ENCODE peak calls at places on chromosomes 7 and 10, in ten cellular contexts. E is aorta; T is PC-9; Q is CD8-positive, alpha-beta memory T cell; H is Karpas-422; Z is HepG2; L is mesendoderm; O is body of pancreas; J is IMR-90; U is GM23248. B is an unnamed sample. For H3K36me3 and H3K4me1, the result is how much of the 10 kb centered on the place peaks cover.

GRCh38 chr7:81499262-81500116 is 270.4 kb downstream of the HGF start:
- DNase-seq in L (peak), Q (no peak), U (peak), J (peak), E (no peak), H (peak), Z (peak), T (peak), O (no peak), B (peak)

GRCh38 chr10:96982149-96982930 is 150.2 kb downstream of the LCOR start:
- DNase-seq in E (no peak), J (no peak), L (no peak), Q (no peak), O (no peak), H (no peak), T (no peak), U (no peak), Z (no peak), B (no peak)

GRCh38 chr10:21517134-21517982 is 8.1 kb downstream of the SKIDA1 start:
- DNase-seq in L (peak), T (peak), H (peak), Q (no peak), E (peak), U (peak), O (peak), Z (no peak), J (peak), B (peak)

GRCh38 chr10:28906440-28906839 is 229.1 kb downstream of the BAMBI start:
- DNase-seq in U (no peak), J (peak), O (no peak), Z (no peak), Q (no peak), L (no peak), T (no peak), H (no peak), E (no peak), B (no peak)

GRCh38 chr10:131899695-131900349 is 986 bp upstream of the PPP2R2D start:
- DNase-seq in U (no peak), J (no peak), E (no peak), H (peak), Z (no peak), T (no peak), L (peak), Q (no peak), O (no peak), B (no peak)

GRCh38 chr7:71784781-71785180 is 627.4 kb downstream of the CALN1 start:
- DNase-seq in L (no peak), T (no peak), J (no peak), Z (no peak), O (no peak), U (no peak), E (no peak), H (no peak), Q (no peak), B (no peak)

GRCh38 chr10:9091515-9092093 is 1037.1 kb downstream of the GATA3 start:
- DNase-seq in Z (no peak), J (no peak), Q (no peak), E (no peak), O (no peak), L (no peak), H (no peak), U (no peak), T (no peak), B (no peak)

GRCh38 chr7:100102950-100103840 is 1.8 kb downstream of the AP4M1 start:
- DNase-seq in T (no peak), J (peak), O (no peak), E (no peak), Q (no peak), H (no peak), L (no peak), Z (no peak), U (no peak), B (no peak)

GRCh38 chr10:77806511-77807157 is 119.9 kb downstream of the DLG5 start:
- DNase-seq in Z (no peak), O (no peak), H (no peak), L (no peak), T (no peak), J (no peak), U (no peak), Q (no peak), E (no peak), B (no peak)

GRCh38 chr7:5549096-5549896 is 125.7 kb upstream of the TNRC18 start:
- DNase-seq in Z (no peak), J (peak), H (no peak), E (no peak), Q (no peak), L (peak), U (peak), O (no peak), T (peak), B (no peak)

GRCh38 chr7:155951554-155952158 is 139.4 kb upstream of the SHH start:
- DNase-seq in L (peak), O (peak), E (no peak), H (no peak), U (peak), T (peak), Q (no peak), Z (peak), J (peak), B (no peak)

GRCh38 chr10:124911124-124912051 is 30.5 kb upstream of the ZRANB1 start:
- DNase-seq in Q (no peak), U (peak), E (no peak), Z (no peak), L (peak), J (peak), H (no peak), T (no peak), O (no peak), B (no peak)

GRCh38 chr10:70323143-70323696 is 39.4 kb upstream of the NPFFR1 start:
- DNase-seq in H (peak), T (no peak), U (no peak), Q (peak), L (no peak), O (no peak), E (peak), Z (no peak), J (no peak), B (no peak)

GRCh38 chr10:124740374-124741280 is 3.6 kb downstream of the FAM53B start:
- DNase-seq in O (no peak), L (peak), Q (no peak), H (peak), E (peak), U (peak), Z (peak), J (peak), T (no peak), B (peak)

GRCh38 chr7:154748387-154748786 is 254.5 kb downstream of the PAXIP1 start:
- DNase-seq in Q (no peak), H (no peak), L (no peak), O (no peak), U (no peak), J (no peak), E (no peak), Z (no peak), T (no peak), B (no peak)

GRCh38 chr7:93476491-93477344 is 97.8 kb downstream of the CALCR start:
- DNase-seq in L (peak), Q (no peak), H (no peak), O (no peak), J (no peak), Z (no peak), U (no peak), E (no peak), T (no peak), B (peak)

GRCh38 chr7:157690833-157691382 is 354.1 kb downstream of the DNAJB6 start:
- DNase-seq in H (no peak), U (peak), J (no peak), T (no peak), O (peak), Q (peak), E (peak), Z (peak), L (peak), B (peak)

GRCh38 chr10:17703706-17704105 is 48.3 kb upstream of the TMEM236 start:
- DNase-seq in E (no peak), J (no peak), H (no peak), T (no peak), Q (no peak), L (no peak), Z (no peak), U (peak), O (no peak), B (no peak)

GRCh38 chr10:97601268-97602215 is 12.0 kb downstream of the C10orf62 start:
- DNase-seq in H (no peak), O (no peak), Z (no peak), U (no peak), L (no peak), J (no peak), T (no peak), E (no peak), Q (no peak), B (no peak)

GRCh38 chr10:129021597-129022304 is 445.3 kb upstream of the MGMT start:
- DNase-seq in T (no peak), E (no peak), Z (no peak), O (no peak), Q (no peak), J (no peak), L (peak), U (no peak), H (no peak), B (no peak)

GRCh38 chr10:124532106-124532641 is 70.6 kb downstream of the LHPP start:
- DNase-seq in T (peak), E (no peak), L (peak), U (peak), J (no peak), O (no peak), H (peak), Q (peak), Z (peak), B (peak)

GRCh38 chr7:22563115-22563514 is 63.1 kb upstream of the STEAP1B start:
- DNase-seq in L (no peak), T (peak), J (peak), Q (no peak), Z (no peak), O (no peak), H (no peak), U (no peak), E (no peak), B (no peak)

GRCh38 chr10:74917481-74918077 is 91.2 kb downstream of the KAT6B start:
- DNase-seq in H (no peak), E (no peak), J (peak), L (peak), U (peak), Z (peak), T (peak), Q (no peak), O (no peak), B (no peak)

GRCh38 chr7:155090647-155091046 is 20.5 kb downstream of the HTR5A start:
- DNase-seq in Q (no peak), E (no peak), T (peak), J (no peak), Z (no peak), H (no peak), L (no peak), O (no peak), U (no peak), B (no peak)

GRCh38 chr10:90417056-90417455 is 440.8 kb downstream of the HTR7 start:
- DNase-seq in L (no peak), H (no peak), U (no peak), E (no peak), J (peak), Q (no peak), T (peak), Z (peak), O (no peak), B (no peak)

GRCh38 chr7:115191506-115191905 is 269.6 kb downstream of the MDFIC start:
- DNase-seq in U (no peak), Z (no peak), T (no peak), J (peak), Q (no peak), L (no peak), O (no peak), H (no peak), E (no peak), B (no peak)

GRCh38 chr7:27220440-27220955 is 20.6 kb upstream of the HOXA13 start:
- DNase-seq in E (no peak), Z (no peak), Q (no peak), U (no peak), T (no peak), L (no peak), O (no peak), J (no peak), H (no peak), B (no peak)

GRCh38 chr10:5196613-5197234 is at the start of gene AKR1C4:
- DNase-seq in O (no peak), J (no peak), U (no peak), L (no peak), Z (peak), Q (no peak), H (no peak), E (no peak), T (no peak), B (no peak)

GRCh38 chr10:63206997-63207952 is 74.1 kb downstream of the NRBF2 start:
- DNase-seq in Z (no peak), U (peak), H (peak), J (peak), T (no peak), Q (no peak), O (no peak), E (peak), L (peak), B (no peak)
- H3K4me3 ChIP-seq in Z (no peak), U (peak), H (peak), J (no peak), T (no peak), Q (no peak), O (no peak), E (peak), L (no peak), B (no peak)

DNA sequence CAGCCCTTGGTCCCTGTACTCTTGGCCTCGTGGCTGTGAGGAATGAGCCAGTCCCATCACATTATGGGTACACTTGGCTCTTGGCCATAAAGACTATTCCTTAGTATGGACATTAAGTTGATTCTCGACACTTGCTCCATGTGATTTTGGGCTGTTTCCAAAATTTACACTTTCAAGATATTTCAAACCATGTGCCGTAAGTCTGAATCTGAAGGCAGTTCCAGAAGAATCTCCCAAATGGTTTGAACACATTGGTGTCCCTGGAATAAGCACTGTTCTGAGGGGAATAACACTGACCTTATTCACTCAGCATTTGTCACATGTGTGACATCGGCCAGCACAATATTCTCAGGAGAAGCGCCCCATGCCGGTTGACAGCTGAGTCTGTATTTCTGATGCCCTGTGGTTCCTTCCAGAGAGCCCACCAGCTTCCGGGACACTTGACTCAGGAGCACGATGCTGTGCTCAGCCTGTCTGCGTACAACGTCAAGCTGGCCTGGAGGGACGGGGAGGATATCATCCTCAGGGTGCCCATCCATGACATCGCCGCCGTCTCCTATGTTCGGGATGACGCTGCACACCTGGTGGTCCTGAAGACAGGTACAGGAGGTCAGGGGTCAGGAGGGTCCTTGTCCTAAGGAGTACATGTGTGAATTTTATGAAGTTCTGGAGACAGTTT is 24.6 kb downstream of the NACAD start:
- DNase-seq in J (no peak), U (no peak), Z (no peak), E (no peak), O (no peak), L (no peak), Q (no peak), T (no peak), H (no peak), B (no peak)
- H3K36me3 ChIP-seq in J (under half), U (under half), Z (under half), E (under half), O (under half), L (under half), Q (half or more), T (under half), H (under half), B (under half)

GRCh38 chr7:84106291-84106690 is 88.3 kb downstream of the SEMA3A start:
- DNase-seq in L (no peak), H (no peak), J (no peak), U (no peak), Z (no peak), Q (no peak), E (no peak), T (no peak), O (no peak), B (no peak)

GRCh38 chr7:84104841-84105240 is 89.7 kb downstream of the SEMA3A start:
- DNase-seq in J (no peak), T (no peak), O (no peak), Q (no peak), H (no peak), Z (no peak), E (no peak), U (no peak), L (no peak), B (no peak)

GRCh38 chr7:84107259-84107658 is 87.3 kb downstream of the SEMA3A start:
- DNase-seq in O (no peak), H (no peak), Z (no peak), E (no peak), L (no peak), T (no peak), J (no peak), Q (no peak), U (no peak), B (peak)

GRCh38 chr7:84108119-84108518 is 86.5 kb downstream of the SEMA3A start:
- DNase-seq in H (no peak), E (no peak), O (no peak), Q (no peak), L (no peak), U (no peak), J (no peak), Z (no peak), T (no peak), B (peak)

GRCh38 chr7:84105582-84105981 is 89.0 kb downstream of the SEMA3A start:
- DNase-seq in O (no peak), H (no peak), E (no peak), J (peak), Z (no peak), Q (no peak), L (no peak), T (no peak), U (peak), B (no peak)
- H3K4me1 ChIP-seq in O (under half), H (under half), E (under half), J (under half), Z (under half), Q (under half), L (under half), T (under half), U (under half), B (under half)

DNA sequence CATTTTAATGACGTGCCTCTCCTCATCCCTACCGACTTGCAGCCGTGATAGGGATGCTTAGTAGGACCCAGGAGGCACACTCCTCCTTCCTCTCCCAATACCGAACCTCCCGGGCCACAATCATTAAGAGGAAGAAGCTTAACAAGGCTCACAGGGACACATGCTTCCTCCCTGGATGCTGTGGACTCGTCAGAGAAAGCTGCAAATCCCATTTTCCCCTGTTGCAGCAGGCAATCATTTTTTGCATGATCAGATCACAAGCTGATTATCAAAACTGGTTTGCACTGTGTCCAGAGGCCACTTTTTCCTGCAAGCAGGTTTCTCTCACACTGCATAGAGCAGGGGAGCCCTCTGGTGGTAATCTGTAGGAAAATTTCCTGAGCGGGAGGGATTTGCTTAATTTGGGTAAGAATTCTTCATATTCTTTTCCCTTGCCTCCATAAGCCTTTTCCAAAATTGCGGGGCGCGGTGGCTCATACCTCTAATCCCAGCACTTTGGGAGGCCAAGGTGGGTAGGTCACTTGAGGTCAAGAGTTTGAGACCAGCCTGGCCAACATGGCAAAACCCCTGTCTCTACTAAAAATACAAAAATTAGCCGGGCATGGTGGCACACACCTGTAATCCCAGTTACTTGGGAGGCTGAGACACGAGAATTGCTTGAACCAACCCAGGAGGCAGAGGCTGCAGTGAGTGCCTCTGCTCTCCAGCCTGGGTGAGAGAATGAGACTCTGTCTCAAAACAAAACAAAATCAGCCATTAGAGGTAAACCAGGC is 16.1 kb upstream of the LAMB4 start:
- DNase-seq in J (peak), Z (peak), E (peak), H (peak), T (peak), U (peak), O (peak), Q (no peak), L (peak), B (peak)
- H3K4me3 ChIP-seq in J (no peak), Z (no peak), E (no peak), H (no peak), T (no peak), U (peak), O (no peak), Q (no peak), L (no peak), B (no peak)

DNA sequence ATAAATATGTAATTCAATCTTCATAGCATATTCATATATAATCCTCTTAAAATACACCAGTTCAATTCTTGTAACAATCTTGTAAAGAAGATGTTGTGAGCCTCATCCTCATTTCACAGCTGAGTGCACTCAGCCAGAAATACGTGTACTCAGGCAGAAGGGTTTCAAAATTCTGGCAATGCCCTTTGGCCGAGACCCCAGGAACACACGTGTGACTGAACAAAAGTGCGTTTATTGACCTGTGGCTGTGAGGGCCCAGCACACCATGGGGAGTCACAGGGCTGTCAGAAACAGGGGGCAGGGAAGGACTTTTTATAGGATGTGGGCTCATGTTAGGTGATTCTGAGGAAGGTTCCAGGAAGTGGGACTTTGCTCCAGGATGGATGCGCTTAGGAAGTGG is 21.5 kb downstream of the GIMAP8 start:
- DNase-seq in Z (no peak), H (no peak), U (no peak), J (no peak), Q (no peak), T (no peak), E (no peak), O (no peak), L (no peak), B (no peak)
- H3K36me3 ChIP-seq in Z (under half), H (under half), U (under half), J (under half), Q (under half), T (under half), E (under half), O (under half), L (under half), B (under half)

GRCh38 chr10:8056891-8057331 is 2.4 kb downstream of the GATA3 start:
- DNase-seq in O (no peak), Q (peak), T (no peak), Z (no peak), H (no peak), J (no peak), L (no peak), E (no peak), U (no peak), B (no peak)
- H3K4me1 ChIP-seq in O (under half), Q (half or more), T (under half), Z (under half), H (under half), J (under half), L (under half), E (under half), U (under half), B (under half)

GRCh38 chr7:107661865-107662379 is 1.3 kb downstream of the SLC26A4 start:
- DNase-seq in Z (no peak), Q (no peak), T (no peak), L (no peak), U (no peak), H (no peak), O (no peak), E (no peak), J (no peak), B (no peak)
- H3K4me3 ChIP-seq in Z (peak), Q (peak), T (peak), L (no peak), U (peak), H (no peak), O (peak), E (peak), J (peak), B (peak)

GRCh38 chr10:79284158-79284871 is 63.0 kb upstream of the PPIF start:
- DNase-seq in U (no peak), J (no peak), H (no peak), E (no peak), L (no peak), O (no peak), T (no peak), Z (no peak), Q (no peak), B (no peak)
- H3K36me3 ChIP-seq in U (under half), J (half or more), H (under half), E (under half), L (under half), O (under half), T (under half), Z (half or more), Q (under half), B (under half)